ENCODE peak calls at places on chromosome 10, in eight cellular contexts. Q, I, T, M, X, U, J and G are unnamed samples.

GRCh38 chr10:71392791-71393781 is 3.6 kb upstream of the CDH23 start:
- DNase-seq in Q (no peak), T (no peak), I (no peak), U (no peak), X (no peak), J (no peak), M (no peak), G (no peak)

GRCh38 chr10:42926831-42927230 is 144.2 kb downstream of the BMS1 start:
- DNase-seq in X (peak; percentile 8), T (no peak), U (no peak), Q (no peak), J (no peak), I (no peak), M (no peak), G (no peak)

GRCh38 chr10:70312972-70313371 is 29.2 kb upstream of the NPFFR1 start:
- DNase-seq in M (no peak), I (no peak), J (no peak), X (no peak), T (no peak), Q (no peak), U (no peak), G (no peak)

GRCh38 chr10:14474656-14475055 is 143.9 kb upstream of the FRMD4A start:
- DNase-seq in U (no peak), T (no peak), X (no peak), I (no peak), J (no peak), Q (no peak), M (no peak), G (no peak)

GRCh38 chr10:34962866-34963265 is 127.3 kb downstream of the CUL2 start:
- DNase-seq in J (no peak), I (no peak), U (no peak), T (no peak), M (no peak), X (no peak), Q (no peak), G (no peak)

GRCh38 chr10:55287346-55287745 is 486.3 kb upstream of the PCDH15 start:
- DNase-seq in M (no peak), U (no peak), Q (no peak), T (no peak), I (no peak), X (no peak), J (no peak), G (no peak)

GRCh38 chr10:132163278-132163765 is 23.4 kb upstream of the DPYSL4 start:
- DNase-seq in I (peak; percentile 59), Q (peak; percentile 19), X (no peak), J (no peak), T (peak; percentile 77), M (peak; percentile 33), U (peak; percentile 45), G (peak; percentile 68)

GRCh38 chr10:79274279-79275104 is 72.8 kb upstream of the PPIF start:
- DNase-seq in T (peak; percentile 55), Q (no peak), J (peak; percentile 16), M (no peak), X (no peak), U (no peak), I (no peak), G (no peak)

GRCh38 chr10:78843495-78843894 is 225.3 kb upstream of the ZMIZ1 start:
- DNase-seq in T (no peak), X (no peak), M (no peak), Q (no peak), U (no peak), J (no peak), I (no peak), G (no peak)

GRCh38 chr10:103667390-103667789 is 173.9 kb downstream of the NEURL1 start:
- DNase-seq in U (no peak), I (no peak), Q (no peak), M (no peak), J (no peak), T (no peak), X (no peak), G (no peak)

GRCh38 chr10:64726466-64726865 is 1205.3 kb downstream of the REEP3 start:
- DNase-seq in T (no peak), X (no peak), U (no peak), I (no peak), M (no peak), Q (no peak), J (no peak), G (no peak)

GRCh38 chr10:97025613-97026242 is 160.0 kb downstream of the SLIT1 start:
- DNase-seq in T (peak; percentile 86), M (peak; percentile 15), I (peak; percentile 50), U (peak; percentile 50), J (peak; percentile 55), X (no peak), Q (peak; percentile 65), G (no peak)

GRCh38 chr10:50367732-50368131 is 116.4 kb upstream of the ASAH2 start:
- DNase-seq in T (peak; percentile 47), J (peak; percentile 27), I (peak; percentile 20), X (no peak), U (peak; percentile 3), Q (peak; percentile 12), M (no peak), G (no peak)

GRCh38 chr10:3755440-3756359 is 29.3 kb downstream of the KLF6 start:
- DNase-seq in I (no peak), U (no peak), M (no peak), J (peak; percentile 30), T (no peak), Q (no peak), X (no peak), G (no peak)